ENCODE peak calls at places on chromosomes 16 and 17, in eight cellular contexts. H is A549, C is stomach, F is spleen, V is PC-9, S is DND-41, J is endodermal cell, L is left lung. U is an unnamed sample.

GRCh38 chr17:75896360-75897075 is at the start of gene TRIM65:
- DNase-seq in J (peak), H (peak), F (peak), L (peak), S (peak), V (peak), C (peak), U (peak)

GRCh38 chr17:73722163-73722562 is 77.9 kb upstream of the SDK2 start:
- DNase-seq in H (no peak), S (peak), L (no peak), C (no peak), J (no peak), F (peak), V (no peak), U (no peak)

GRCh38 chr17:12118617-12119016 is 97.9 kb downstream of the MAP2K4 start:
- DNase-seq in L (no peak), V (no peak), F (no peak), H (no peak), C (no peak), S (no peak), J (no peak), U (no peak)

GRCh38 chr17:12928736-12929135 is 89.1 kb downstream of the ELAC2 start:
- DNase-seq in S (no peak), F (no peak), H (peak), C (no peak), J (peak), L (no peak), V (no peak), U (no peak)

GRCh38 chr17:22503322-22503899 is 811.1 kb downstream of the KCNJ18 start:
- DNase-seq in C (no peak), F (no peak), S (no peak), V (no peak), H (no peak), L (no peak), J (no peak), U (no peak)

GRCh38 chr17:80779961-80780380 is 211.7 kb upstream of the CHMP6 start:
- DNase-seq in V (no peak), L (no peak), H (no peak), J (no peak), F (no peak), S (no peak), C (no peak), U (no peak)

GRCh38 chr17:11645426-11645825 is 47.2 kb downstream of the DNAH9 start:
- DNase-seq in S (no peak), C (no peak), H (no peak), V (no peak), L (no peak), F (no peak), J (no peak), U (no peak)

GRCh38 chr17:31629696-31630470 is 229.2 kb downstream of the COPRS start:
- DNase-seq in V (no peak), F (no peak), S (no peak), H (no peak), C (no peak), J (no peak), L (no peak), U (no peak)

GRCh38 chr17:2755941-2756724 is 6.7 kb upstream of the CCDC92B start:
- DNase-seq in C (no peak), S (no peak), V (no peak), F (no peak), H (no peak), J (peak), L (no peak), U (no peak)

GRCh38 chr17:59753522-59754467 is 46.3 kb downstream of the VMP1 start:
- DNase-seq in L (no peak), C (no peak), V (no peak), H (peak), S (peak), J (no peak), F (no peak), U (no peak)

GRCh38 chr16:88553739-88554138 is 16.5 kb upstream of the ZC3H18 start:
- DNase-seq in H (no peak), L (peak), S (no peak), J (no peak), C (no peak), F (no peak), V (no peak), U (no peak)
- TF ChIP-seq CTCF in H (no peak), L (no peak), S (no peak), J (no peak), C (no peak), F (no peak), V (no peak), U (no peak)

GRCh38 chr16:69406780-69407331 is 17.6 kb upstream of the CYB5B start:
- DNase-seq in H (peak), S (no peak), V (no peak), C (no peak), F (no peak), L (no peak), J (no peak), U (no peak)
- H3K27ac ChIP-seq in H (peak), S (no peak), V (no peak), C (no peak), F (no peak), L (no peak), J (no peak), U (no peak)

DNA sequence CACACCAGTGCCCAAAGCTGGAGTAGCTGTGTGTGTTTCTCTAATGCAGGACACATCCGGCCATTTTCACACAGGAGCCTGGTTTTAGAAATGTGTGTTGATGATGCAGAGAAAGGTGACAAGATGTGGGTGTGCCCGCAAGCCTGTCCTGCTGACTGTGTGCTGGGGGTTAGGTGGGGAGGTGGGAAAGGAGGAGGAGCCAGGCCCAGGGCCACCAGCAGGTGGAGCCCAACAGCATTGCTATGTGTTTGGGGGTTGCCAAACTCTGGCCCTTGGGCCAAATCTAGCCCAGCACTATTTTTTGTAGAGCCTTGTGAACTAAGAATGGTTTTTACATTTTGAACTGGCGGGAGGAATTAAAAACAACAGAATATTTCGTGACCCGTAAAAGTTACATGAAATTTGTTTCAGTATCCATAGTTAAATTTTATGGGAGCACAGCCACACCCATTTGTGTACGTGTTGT is 61.7 kb upstream of the LGALS9 start:
- DNase-seq in J (peak), H (peak), C (no peak), S (peak), V (peak), F (peak), L (no peak), U (peak)
- TF ChIP-seq CTCF in J (peak), H (peak), C (no peak), S (peak), V (peak), F (peak), L (peak), U (peak)

DNA sequence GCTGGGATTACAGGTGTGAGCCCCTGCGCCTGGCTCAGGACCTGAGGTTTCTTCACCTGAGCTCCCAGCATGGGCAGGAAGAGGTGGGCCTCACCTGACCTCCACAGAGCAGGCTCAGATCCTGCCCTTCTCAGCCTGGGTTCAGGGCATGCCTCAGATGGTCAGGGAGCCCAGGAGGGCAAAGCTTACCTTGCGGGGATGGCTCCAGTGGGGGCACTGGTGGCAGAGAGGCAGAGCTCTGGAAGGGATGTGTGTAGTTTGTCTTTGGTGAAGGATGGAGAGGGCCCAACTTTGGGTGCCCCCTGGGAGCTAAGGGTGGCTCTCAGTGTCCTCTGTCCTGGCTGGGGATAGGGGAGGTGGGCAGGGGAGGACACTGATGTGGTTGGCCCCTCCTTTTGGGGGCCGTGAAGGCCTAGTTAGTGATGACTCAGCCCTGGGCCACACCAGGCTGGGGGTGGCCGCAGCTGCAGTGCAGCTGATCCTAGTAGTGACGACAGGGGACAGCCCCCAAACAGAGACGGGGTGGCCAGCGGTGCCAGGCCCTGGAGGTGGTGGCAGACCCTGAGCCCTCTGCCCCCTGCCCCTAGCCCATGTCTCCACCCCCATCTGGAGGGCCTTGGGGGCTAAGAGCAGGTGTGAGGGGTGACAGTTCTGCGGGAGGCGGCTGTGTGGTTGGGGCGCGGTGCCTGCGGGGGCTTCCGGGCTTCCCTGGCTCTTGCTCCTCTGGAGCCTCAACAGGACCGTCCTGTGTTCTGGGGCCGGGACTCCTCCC is 5.8 kb downstream of the NHERF2 start:
- DNase-seq in S (no peak), J (no peak), H (no peak), C (no peak), V (no peak), F (no peak), L (no peak), U (no peak)
- H3K27ac ChIP-seq in S (no peak), J (no peak), H (peak), C (peak), V (no peak), F (peak), L (peak), U (peak)

DNA sequence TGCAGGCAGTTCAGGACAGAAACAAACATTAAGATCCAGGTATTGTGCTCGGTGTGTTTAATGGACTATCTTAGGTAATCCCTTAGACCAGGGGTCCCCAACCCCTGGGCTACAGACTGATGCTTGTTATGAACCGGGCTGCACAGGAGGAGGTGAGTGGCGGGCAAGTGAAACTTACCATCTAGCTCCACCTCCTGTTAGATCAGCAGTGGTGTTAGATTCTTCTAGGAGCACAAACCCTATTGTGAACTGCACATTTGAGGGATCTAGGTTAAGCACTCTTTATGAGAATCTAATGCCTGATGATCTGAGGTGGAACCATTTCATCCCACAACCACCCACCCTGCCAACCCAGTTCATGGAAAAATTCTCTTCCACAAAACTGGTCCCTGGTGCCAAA is 37.8 kb upstream of the ASIC2 start:
- DNase-seq in F (no peak), J (no peak), V (no peak), S (no peak), L (no peak), H (peak), C (no peak), U (no peak)
- TF ChIP-seq CTCF in F (no peak), J (no peak), V (peak), S (no peak), L (no peak), H (no peak), C (no peak), U (no peak)

DNA sequence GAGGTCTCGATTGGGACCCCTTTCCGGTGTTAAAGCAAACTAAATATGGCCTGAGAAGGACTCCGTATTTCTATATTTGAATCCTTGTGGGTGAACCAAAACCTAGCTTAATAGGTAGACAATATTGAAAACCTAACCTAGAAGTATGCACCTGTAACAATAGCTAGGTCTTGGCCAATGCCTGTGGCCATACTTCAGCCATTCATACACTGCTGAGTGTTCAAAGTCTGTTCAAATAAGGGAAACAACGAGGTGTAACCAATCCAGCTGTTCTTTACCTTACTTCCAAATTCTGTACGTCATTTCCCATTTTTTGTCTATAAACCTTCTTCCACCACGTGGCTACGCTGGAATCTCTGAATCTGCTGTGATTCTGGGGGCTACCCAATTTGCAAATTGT is 34.1 kb upstream of the HELZ start:
- DNase-seq in V (no peak), H (no peak), S (no peak), L (no peak), C (no peak), F (no peak), J (no peak), U (no peak)
- H3K27ac ChIP-seq in V (no peak), H (no peak), S (no peak), L (no peak), C (no peak), F (no peak), J (no peak), U (no peak)

DNA sequence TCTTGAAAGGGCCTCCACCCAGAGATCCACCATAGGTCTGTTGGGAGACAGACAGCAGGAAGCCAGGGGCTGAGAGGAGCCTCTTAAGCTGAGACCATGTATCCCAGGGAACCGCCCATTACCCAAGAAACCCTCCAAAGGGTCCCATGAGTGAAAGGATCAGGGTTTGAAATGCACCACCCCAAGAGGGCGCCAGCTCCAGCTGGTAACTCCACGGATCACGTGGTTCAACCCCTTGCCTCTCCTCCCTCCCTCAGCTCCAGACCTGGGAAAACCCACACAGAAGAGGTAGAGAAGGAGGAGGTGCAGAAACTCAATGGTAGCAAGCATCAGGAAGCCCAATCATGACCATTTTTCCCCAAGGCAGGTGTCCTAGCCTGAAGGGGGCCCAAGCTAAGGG is 148.7 kb downstream of the AIPL1 start:
- DNase-seq in C (no peak), H (peak), J (peak), V (no peak), S (no peak), L (no peak), F (no peak), U (no peak)
- TF ChIP-seq CTCF in C (no peak), H (no peak), J (peak), V (no peak), S (peak), L (no peak), F (no peak), U (no peak)

GRCh38 chr16:88622866-88623265 is 15.5 kb upstream of the IL17C start:
- DNase-seq in H (no peak), V (no peak), F (no peak), L (no peak), S (no peak), J (no peak), C (no peak), U (no peak)

GRCh38 chr16:88623858-88624257 is 14.5 kb upstream of the IL17C start:
- DNase-seq in V (no peak), S (no peak), L (no peak), C (no peak), H (no peak), F (no peak), J (no peak), U (no peak)

GRCh38 chr16:88626646-88627045 is 11.7 kb upstream of the IL17C start:
- DNase-seq in L (no peak), S (no peak), C (no peak), V (no peak), J (no peak), F (no peak), H (no peak), U (no peak)

GRCh38 chr16:88624977-88625576 is 13.3 kb upstream of the IL17C start:
- DNase-seq in H (no peak), F (no peak), C (no peak), V (no peak), J (no peak), S (no peak), L (no peak), U (no peak)

GRCh38 chr16:88624481-88624880 is 13.9 kb upstream of the IL17C start:
- DNase-seq in S (no peak), F (no peak), J (no peak), H (no peak), C (no peak), L (no peak), V (no peak), U (no peak)
- H3K27ac ChIP-seq in S (no peak), F (no peak), J (no peak), H (no peak), C (no peak), L (no peak), V (no peak), U (no peak)

GRCh38 chr17:48550313-48551205 is 5.7 kb upstream of the HOXB2 start:
- DNase-seq in V (no peak), H (no peak), C (no peak), F (no peak), J (peak), S (no peak), L (peak), U (no peak)
- TF ChIP-seq CTCF in V (no peak), H (peak), C (no peak), F (no peak), J (peak), S (no peak), L (no peak), U (no peak)

U was measured in pancreas.